ENCODE peak calls at places on chromosomes 7 and 10, in six cellular contexts. I is left lung, C is fibroblast of mammary gland, M is memory B cell, J is H7, P is neural crest cell. A is an unnamed sample.
A peak's percentile ranks its signal among the peaks of the same experiment; 100 is the strongest.

GRCh38 chr10:11655839-11656238 is 44.4 kb upstream of the USP6NL start:
- DNase-seq in I (no peak), C (peak; percentile 4), M (no peak), J (no peak), P (no peak), A (no peak)

GRCh38 chr10:14822879-14823755 is 14.7 kb downstream of the CDNF start:
- DNase-seq in I (no peak), C (peak; percentile 54), M (peak; percentile 31), J (peak; percentile 50), P (no peak), A (no peak)

GRCh38 chr7:18939771-18940576 is 177.5 kb downstream of the TWIST1 start:
- DNase-seq in I (no peak), C (no peak), M (no peak), J (no peak), P (no peak), A (no peak)

GRCh38 chr10:13593560-13593959 is 6.8 kb downstream of the PRPF18 start:
- DNase-seq in I (no peak), C (peak; percentile 71), M (no peak), J (no peak), P (no peak), A (no peak)

GRCh38 chr7:151087247-151088018 is 1.2 kb downstream of the AGAP3 start:
- DNase-seq in I (peak; percentile 90), C (peak; percentile 53), M (peak; percentile 54), J (peak; percentile 83), P (no peak), A (no peak)

GRCh38 chr10:98748298-98748697 is 301.6 kb upstream of the HPS1 start:
- DNase-seq in I (no peak), C (peak; percentile 55), M (no peak), J (peak; percentile 13), P (peak; percentile 7), A (no peak)

GRCh38 chr7:2729043-2729892 is 41.3 kb downstream of the AMZ1 start:
- DNase-seq in I (no peak), C (peak; percentile 47), M (no peak), J (peak; percentile 46), P (no peak), A (no peak)

GRCh38 chr7:18552943-18553584 is 57.5 kb downstream of the HDAC9 start:
- DNase-seq in I (no peak), C (no peak), M (no peak), J (no peak), P (no peak), A (no peak)

GRCh38 chr7:40977533-40977932 is 725.4 kb downstream of the INHBA start:
- DNase-seq in I (no peak), C (no peak), M (no peak), J (no peak), P (no peak), A (no peak)

GRCh38 chr10:17445400-17445998 is 8.9 kb downstream of the ST8SIA6 start:
- DNase-seq in I (no peak), C (no peak), M (no peak), J (no peak), P (no peak), A (no peak)

GRCh38 chr7:129225206-129225930 is 538 bp downstream of the AHCYL2 start:
- DNase-seq in I (peak; percentile 92), C (peak; percentile 14), M (peak; percentile 52), J (peak; percentile 78), P (peak; percentile 39), A (no peak)

GRCh38 chr7:30598121-30598876 is 3.6 kb downstream of the GARS1 start:
- DNase-seq in I (no peak), C (peak; percentile 56), M (no peak), J (no peak), P (no peak), A (no peak)

GRCh38 chr10:363152-363551 is 227.9 kb downstream of the ZMYND11 start:
- DNase-seq in I (peak; percentile 60), C (no peak), M (no peak), J (no peak), P (no peak), A (no peak)

GRCh38 chr7:70301673-70302072 is 703.4 kb downstream of the AUTS2 start:
- DNase-seq in I (no peak), C (no peak), M (no peak), J (no peak), P (no peak), A (no peak)

GRCh38 chr7:149261321-149261828 is 621 bp upstream of the ZNF783 start:
- DNase-seq in I (peak; percentile 26), C (peak; percentile 71), M (no peak), J (peak; percentile 70), P (no peak), A (no peak)

GRCh38 chr10:132904814-132905649 is 37.3 kb downstream of the CFAP46 start:
- DNase-seq in I (peak; percentile 35), C (no peak), M (no peak), J (no peak), P (no peak), A (no peak)

A was measured in esophagus squamous epithelium.